ENCODE peak calls at places on chromosome 20, in four cellular contexts. G is NCI-H1048, A is posterior vena cava, I is midbrain. Y is an unnamed sample.
A peak's percentile ranks its signal among the peaks of the same experiment; 100 is the strongest.

GRCh38 chr20:47252879-47253307 is 103.6 kb downstream of the ZMYND8 start:
- DNase-seq in A (no peak), G (no peak), I (no peak), Y (no peak)

GRCh38 chr20:44409132-44409600 is 53.7 kb downstream of the HNF4A start:
- DNase-seq in A (no peak), G (no peak), I (no peak), Y (no peak)

GRCh38 chr20:23446505-23446904 is 6.2 kb downstream of the CST11 start:
- DNase-seq in I (peak; percentile 84), A (no peak), G (no peak), Y (no peak)

GRCh38 chr20:64230461-64231145 is 24.9 kb upstream of the PCMTD2 start:
- DNase-seq in I (no peak), G (no peak), A (no peak), Y (peak; percentile 79)

GRCh38 chr20:59912609-59913008 is 20.8 kb downstream of the SYCP2 start:
- DNase-seq in G (no peak), I (no peak), A (no peak), Y (no peak)

GRCh38 chr20:43721097-43721428 is 5.7 kb downstream of the GTSF1L start:
- DNase-seq in G (no peak), A (peak; percentile 31), I (no peak), Y (no peak)

GRCh38 chr20:49245921-49246740 is 26.9 kb downstream of the DDX27 start:
- DNase-seq in A (no peak), G (no peak), I (peak; percentile 67), Y (no peak)

GRCh38 chr20:38870733-38871559 is 55.3 kb upstream of the FAM83D start:
- DNase-seq in A (peak; percentile 61), I (no peak), G (no peak), Y (peak; percentile 99)

GRCh38 chr20:23096073-23096472 is 9.9 kb upstream of the CD93 start:
- DNase-seq in G (no peak), I (no peak), A (peak; percentile 25), Y (no peak)

GRCh38 chr20:50728486-50728980 is 2.8 kb upstream of the PARD6B start:
- DNase-seq in I (no peak), G (no peak), A (no peak), Y (peak; percentile 18)

GRCh38 chr20:38723982-38724602 is at the start of gene SLC32A1:
- DNase-seq in A (no peak), I (no peak), G (no peak), Y (peak; percentile 80)

GRCh38 chr20:18431206-18431605 is 35.6 kb downstream of the DZANK1 start:
- DNase-seq in A (no peak), G (no peak), I (no peak), Y (no peak)

GRCh38 chr20:62042025-62042820 is 23.5 kb downstream of the TAF4 start:
- DNase-seq in G (no peak), I (no peak), A (no peak), Y (peak; percentile 72)

GRCh38 chr20:47118641-47119040 is 224.0 kb downstream of the EYA2 start:
- DNase-seq in I (no peak), A (no peak), G (no peak), Y (no peak)

GRCh38 chr20:46461808-46462207 is 51.6 kb downstream of the ZNF334 start:
- DNase-seq in I (no peak), A (no peak), G (no peak), Y (no peak)

GRCh38 chr20:8215516-8215915 is 83.5 kb downstream of the PLCB1 start:
- DNase-seq in A (no peak), G (no peak), I (no peak), Y (no peak)

GRCh38 chr20:21237956-21238355 is 65.2 kb upstream of the XRN2 start:
- DNase-seq in A (no peak), I (no peak), G (no peak), Y (no peak)

GRCh38 chr20:43840382-43841070 is 74.1 kb upstream of the TOX2 start:
- DNase-seq in A (no peak), G (no peak), I (no peak), Y (peak; percentile 67)